ENCODE peak calls at places on chromosomes 4 and X, in four cellular contexts. Y is AG10803; R is GM04504; F is naive thymus-derived CD4-positive, alpha-beta T cell. W is an unnamed sample.

GRCh38 chr4:13325744-13326143 is 158.4 kb downstream of the RAB28 start:
- DNase-seq in Y (no peak), R (no peak), F (no peak), W (no peak)

GRCh38 chr4:7854697-7855370 is 84.8 kb downstream of the AFAP1 start:
- DNase-seq in Y (no peak), R (no peak), F (no peak), W (no peak)

GRCh38 chr4:105633241-105633640 is 75.2 kb downstream of the INTS12 start:
- DNase-seq in Y (no peak), R (no peak), F (no peak), W (no peak)

GRCh38 chr4:89773793-89774192 is 63.2 kb downstream of the SNCA start:
- DNase-seq in Y (no peak), R (no peak), F (no peak), W (no peak)

GRCh38 chrX:45322382-45322781 is 121.7 kb upstream of the DIPK2B start:
- DNase-seq in Y (peak; percentile 86), R (peak; percentile 74), F (no peak), W (peak; percentile 75)

GRCh38 chr4:110823251-110823650 is 200.4 kb upstream of the PITX2 start:
- DNase-seq in Y (peak; percentile 49), R (no peak), F (no peak), W (peak; percentile 18)

GRCh38 chr4:3296651-3297050 is 3.8 kb downstream of the RGS12 start:
- DNase-seq in Y (no peak), R (no peak), F (no peak), W (no peak)

GRCh38 chrX:7252013-7252610 is 104.2 kb upstream of the PUDP start:
- DNase-seq in Y (no peak), R (no peak), F (no peak), W (no peak)

GRCh38 chr4:16250665-16251365 is 24.5 kb upstream of the TAPT1 start:
- DNase-seq in Y (no peak), R (no peak), F (no peak), W (no peak)

GRCh38 chr4:139559692-139560091 is 3.7 kb upstream of the SETD7 start:
- DNase-seq in Y (no peak), R (no peak), F (no peak), W (no peak)

GRCh38 chrX:146154191-146154590 is 336.6 kb downstream of the SLITRK2 start:
- DNase-seq in Y (no peak), R (no peak), F (no peak), W (no peak)

GRCh38 chrX:83022020-83022419 is 486.1 kb upstream of the POU3F4 start:
- DNase-seq in Y (no peak), R (no peak), F (no peak), W (no peak)

GRCh38 chr4:76407440-76408119 is 13.4 kb downstream of the CCDC158 start:
- DNase-seq in Y (no peak), R (no peak), F (no peak), W (no peak)

GRCh38 chr4:145409393-145409792 is 72.3 kb upstream of the SMAD1 start:
- DNase-seq in Y (no peak), R (no peak), F (no peak), W (no peak)

GRCh38 chrX:119497185-119497584 is 28.9 kb downstream of the SLC25A5 start:
- DNase-seq in Y (no peak), R (no peak), F (no peak), W (no peak)

GRCh38 chr4:242121-242848 is 63.0 kb downstream of the ZNF732 start:
- DNase-seq in Y (peak; percentile 46), R (peak; percentile 17), F (peak; percentile 43), W (peak; percentile 34)

GRCh38 chr4:57094482-57095223 is 15.5 kb downstream of the IGFBP7 start:
- DNase-seq in Y (peak; percentile 58), R (no peak), F (no peak), W (peak; percentile 52)

GRCh38 chr4:155948541-155948940 is 5.1 kb downstream of the CTSO start:
- DNase-seq in Y (peak; percentile 17), R (no peak), F (no peak), W (no peak)

GRCh38 chr4:175066923-175067627 is 148.9 kb downstream of the ADAM29 start:
- DNase-seq in Y (no peak), R (no peak), F (no peak), W (no peak)

GRCh38 chrX:133335027-133335426 is 80.3 kb downstream of the GPC4 start:
- DNase-seq in Y (peak; percentile 28), R (peak; percentile 5), F (no peak), W (peak; percentile 58)

GRCh38 chrX:42832764-42833549 is 55.0 kb upstream of the PPP1R2C start:
- DNase-seq in Y (no peak), R (no peak), F (no peak), W (no peak)

GRCh38 chr4:18937746-18938145 is 916.2 kb upstream of the LCORL start:
- DNase-seq in Y (no peak), R (no peak), F (no peak), W (no peak)

GRCh38 chr4:103075894-103076776 is at the start of gene SLC9B2:
- DNase-seq in Y (peak; percentile 70), R (peak; percentile 51), F (peak; percentile 54), W (peak; percentile 76)

GRCh38 chr4:56078866-56079265 is 130.1 kb downstream of the CEP135 start:
- DNase-seq in Y (no peak), R (no peak), F (no peak), W (no peak)

GRCh38 chr4:13612569-13612968 is 15.0 kb downstream of the BOD1L1 start:
- DNase-seq in Y (no peak), R (no peak), F (no peak), W (no peak)

GRCh38 chr4:158182736-158183135 is 9.9 kb upstream of the GASK1B start:
- DNase-seq in Y (peak; percentile 38), R (no peak), F (no peak), W (no peak)

GRCh38 chr4:134544303-134544761 is 342.7 kb upstream of the PABPC4L start:
- DNase-seq in Y (peak; percentile 24), R (peak; percentile 97), F (no peak), W (no peak)

W was measured in AG08395.